ENCODE peak calls at places on chromosomes 12 and 14, in seven cellular contexts. G, B, D, Q, O, P and U are unnamed samples.

GRCh38 chr14:85122690-85123089 is 407.3 kb upstream of the FLRT2 start:
- DNase-seq in G (no peak), B (no peak), D (no peak), Q (no peak), O (no peak), P (no peak), U (no peak)

GRCh38 chr14:101185081-101185835 is 281.7 kb upstream of the RTL1 start:
- DNase-seq in G (no peak), B (no peak), D (no peak), Q (no peak), O (no peak), P (peak; percentile 7), U (peak; percentile 64)

GRCh38 chr14:44803239-44803905 is 158.4 kb downstream of the KLHL28 start:
- DNase-seq in G (peak; percentile 26), B (no peak), D (no peak), Q (peak; percentile 8), O (no peak), P (no peak), U (no peak)

GRCh38 chr12:116159175-116159574 is 118.3 kb downstream of the MED13L start:
- DNase-seq in G (no peak), B (no peak), D (no peak), Q (no peak), O (no peak), P (no peak), U (no peak)

GRCh38 chr12:38847247-38847646 is 58.1 kb downstream of the CPNE8 start:
- DNase-seq in G (no peak), B (no peak), D (no peak), Q (no peak), O (no peak), P (no peak), U (no peak)

GRCh38 chr12:57803317-57803893 is 15.1 kb downstream of the AVIL start:
- DNase-seq in G (peak; percentile 69), B (peak; percentile 26), D (no peak), Q (no peak), O (no peak), P (no peak), U (no peak)

GRCh38 chr12:116535241-116535640 is 23.9 kb upstream of the MAP1LC3B2 start:
- DNase-seq in G (no peak), B (no peak), D (no peak), Q (no peak), O (no peak), P (no peak), U (no peak)

GRCh38 chr14:101507306-101508150 is 53.8 kb upstream of the DIO3 start:
- DNase-seq in G (no peak), B (peak; percentile 9), D (no peak), Q (no peak), O (peak; percentile 33), P (no peak), U (peak; percentile 87)

GRCh38 chr14:106378191-106378590 is 851.8 kb downstream of the TMEM121 start:
- DNase-seq in G (no peak), B (no peak), D (no peak), Q (no peak), O (no peak), P (no peak), U (no peak)

GRCh38 chr14:49919825-49920224 is 26.9 kb downstream of the ARF6 start:
- DNase-seq in G (no peak), B (no peak), D (no peak), Q (no peak), O (no peak), P (no peak), U (no peak)

GRCh38 chr12:12399161-12399560 is 42.3 kb downstream of the BORCS5 start:
- DNase-seq in G (no peak), B (no peak), D (no peak), Q (no peak), O (no peak), P (no peak), U (no peak)

GRCh38 chr12:104635944-104636343 is 179.2 kb downstream of the CHST11 start:
- DNase-seq in G (no peak), B (no peak), D (no peak), Q (no peak), O (no peak), P (no peak), U (no peak)

GRCh38 chr12:12909995-12910391 is 18.6 kb downstream of the GPRC5A start:
- DNase-seq in G (no peak), B (no peak), D (no peak), Q (no peak), O (no peak), P (no peak), U (no peak)

DNA sequence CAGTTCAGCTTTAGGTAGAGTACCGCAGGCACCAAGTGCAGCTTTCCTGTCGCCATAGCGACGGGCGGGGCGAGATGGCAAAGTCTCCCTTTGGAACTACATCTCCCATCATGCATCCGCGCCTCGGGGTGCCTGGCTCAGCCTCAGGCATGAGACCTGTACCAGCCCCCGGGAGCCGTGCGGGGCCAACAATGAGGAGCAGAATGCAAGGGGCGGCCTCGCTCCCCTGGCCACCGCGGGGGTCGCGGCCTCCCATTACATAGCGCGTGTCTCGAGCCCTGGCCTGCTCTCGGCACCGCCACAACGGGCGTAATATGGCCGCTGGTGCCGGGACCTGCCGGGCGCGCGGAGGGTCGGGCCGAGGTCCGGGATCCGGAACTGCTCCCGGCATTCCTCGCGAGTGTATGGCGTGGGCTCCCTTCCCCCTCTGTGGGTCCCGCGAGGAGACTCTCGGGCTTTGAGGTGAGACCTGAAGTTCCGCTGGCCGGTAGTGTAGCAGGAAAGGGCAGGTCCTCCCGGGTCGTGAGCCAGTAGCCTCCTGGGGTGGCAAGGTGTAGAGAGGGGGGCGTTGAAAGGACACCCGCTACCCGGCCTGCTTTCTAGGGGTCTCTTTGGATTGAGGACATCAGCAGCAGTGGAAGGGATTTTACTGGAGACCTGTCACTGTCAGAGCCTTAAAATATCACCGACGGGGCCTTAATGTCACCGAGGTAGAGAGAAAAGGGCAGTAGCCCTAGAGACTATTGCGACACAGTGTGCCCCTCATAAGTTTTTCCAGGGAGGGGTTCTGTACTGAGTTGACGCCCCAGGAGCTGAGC is at the start of gene THTPA:
- DNase-seq in G (peak; percentile 95), B (peak; percentile 80), D (peak; percentile 94), Q (peak; percentile 72), O (peak; percentile 97), P (peak; percentile 80), U (peak; percentile 90)
- TF ChIP-seq POLR2A in G (peak; percentile 75), B (no peak), D (peak; percentile 75), Q (peak; percentile 98), O (no peak), P (no peak), U (no peak)

DNA sequence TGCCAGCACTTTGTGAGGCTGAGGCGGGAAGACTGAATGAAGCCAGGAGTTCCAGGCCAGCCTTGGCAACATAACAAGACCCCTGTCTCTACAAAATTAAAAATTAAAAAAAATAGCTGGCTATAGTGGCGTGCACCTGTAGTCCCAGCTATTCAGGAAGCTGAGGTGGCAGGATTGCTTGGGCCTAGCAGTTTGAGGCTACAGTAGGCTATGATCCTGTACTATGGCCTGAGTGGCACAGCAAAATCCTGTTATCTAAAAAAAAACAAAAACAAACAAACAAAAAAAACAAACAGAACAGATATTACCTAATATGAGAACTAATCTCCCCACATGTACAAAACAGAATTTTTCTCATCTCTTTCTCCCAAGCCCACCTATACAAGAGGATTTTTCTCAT is 15.7 kb downstream of the TMEM116 start:
- DNase-seq in G (no peak), B (no peak), D (no peak), Q (no peak), O (no peak), P (no peak), U (no peak)
- TF ChIP-seq POLR2A in G (no peak), B (no peak), D (no peak), Q (no peak), O (no peak), P (no peak), U (no peak)

GRCh38 chr12:64608901-64609542 is 1.3 kb upstream of the RASSF3 start:
- DNase-seq in G (peak; percentile 87), B (no peak), D (peak; percentile 45), Q (peak; percentile 58), O (no peak), P (no peak), U (peak; percentile 80)

GRCh38 chr12:64611430-64612286 is 1.4 kb downstream of the RASSF3 start:
- DNase-seq in G (no peak), B (no peak), D (no peak), Q (no peak), O (peak; percentile 63), P (peak; percentile 54), U (peak; percentile 89)

GRCh38 chr12:64610092-64610659 is at the start of gene RASSF3:
- DNase-seq in G (peak; percentile 53), B (peak; percentile 17), D (peak; percentile 48), Q (no peak), O (peak; percentile 85), P (peak; percentile 47), U (peak; percentile 44)

GRCh38 chr12:64609543-64610091 is 678 bp upstream of the RASSF3 start:
- DNase-seq in G (no peak), B (no peak), D (no peak), Q (no peak), O (no peak), P (no peak), U (no peak)

DNA sequence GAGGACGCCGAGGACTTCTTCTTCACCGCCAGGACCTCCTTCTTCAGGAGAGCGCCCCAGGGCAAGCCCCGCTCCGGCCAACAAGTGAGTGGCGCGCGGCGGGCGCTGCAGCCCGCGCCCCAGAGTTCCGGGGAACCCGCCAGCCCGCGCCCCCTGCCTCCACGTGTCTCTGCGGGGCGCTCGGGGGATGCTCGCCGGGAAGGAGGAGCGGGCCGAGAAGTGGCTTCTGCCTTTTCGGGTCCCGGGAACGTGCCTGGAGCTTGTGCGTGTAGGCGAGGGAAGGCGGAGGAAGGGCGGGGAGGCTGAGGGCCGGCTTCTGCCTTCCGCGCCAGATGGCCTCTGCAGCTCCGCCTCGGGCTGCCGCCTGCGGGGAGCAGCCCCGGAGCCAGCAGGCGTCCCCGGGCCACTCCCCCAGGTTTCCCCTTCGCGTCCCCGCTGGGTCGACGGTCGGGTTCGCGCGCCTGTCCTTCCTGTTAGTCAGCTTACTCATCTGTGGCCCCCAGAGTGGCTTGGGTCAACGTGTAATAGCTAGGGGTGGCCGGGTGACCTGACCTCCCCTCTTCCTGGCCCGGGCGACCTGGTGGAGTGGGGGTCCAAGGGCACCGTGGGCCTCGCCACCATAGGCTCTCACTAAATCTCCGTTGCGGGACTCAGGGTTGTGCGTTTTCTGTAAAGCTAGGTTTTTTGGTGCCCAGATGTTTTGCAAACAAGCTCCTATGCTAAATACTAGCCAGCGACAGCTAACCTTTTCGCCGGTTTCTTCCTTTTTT is 550 bp downstream of the RASSF3 start:
- DNase-seq in G (peak; percentile 49), B (no peak), D (peak; percentile 47), Q (no peak), O (peak; percentile 78), P (no peak), U (peak; percentile 92)
- TF ChIP-seq POLR2A in G (no peak), B (no peak), D (peak; percentile 64), Q (peak; percentile 84), O (peak; percentile 31), P (no peak), U (no peak)

DNA sequence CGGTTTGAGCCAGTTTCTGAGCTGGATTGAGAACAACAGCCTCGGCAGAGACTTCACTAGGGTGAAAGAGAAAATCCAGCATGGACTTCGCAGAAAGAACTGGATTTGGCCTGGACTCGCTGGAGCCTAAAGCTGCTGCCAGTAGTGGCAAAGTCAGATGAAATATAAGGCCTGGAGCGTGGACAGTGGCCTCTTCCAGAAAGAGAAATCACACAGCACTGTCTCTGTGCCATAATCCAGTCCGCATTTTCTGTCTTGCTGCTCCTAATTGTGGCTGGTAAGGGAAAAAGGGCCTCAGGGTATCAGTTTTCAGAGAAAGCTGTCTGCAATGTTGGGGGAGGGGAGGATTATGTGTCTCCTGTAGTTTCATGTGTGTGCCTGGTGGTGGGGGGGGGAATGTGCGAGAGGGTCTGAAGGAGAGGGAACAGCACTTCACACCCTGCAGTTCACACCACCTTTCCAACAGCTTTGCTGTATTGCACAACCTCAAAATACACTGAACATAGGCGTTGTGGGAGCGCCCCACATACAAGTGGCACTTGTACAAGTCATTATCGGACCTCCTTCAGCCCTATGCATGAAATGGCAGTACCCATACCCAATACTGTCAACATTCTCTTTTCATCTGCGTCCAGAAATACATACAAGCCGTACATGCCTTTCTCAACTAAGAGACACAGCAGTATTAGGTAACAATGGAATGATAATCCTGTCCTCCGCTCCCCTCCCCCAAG is 107.6 kb upstream of the ATF7IP start:
- DNase-seq in G (peak; percentile 59), B (peak; percentile 93), D (no peak), Q (peak; percentile 37), O (no peak), P (peak; percentile 92), U (peak; percentile 98)
- TF ChIP-seq POLR2A in G (no peak), B (peak; percentile 83), D (no peak), Q (no peak), O (peak; percentile 50), P (peak; percentile 9), U (no peak)